ENCODE peak calls at places on chromosomes 12 and 14, in ten cellular contexts. P is suprapubic skin, D is endothelial cell of umbilical vein, X is transverse colon, M is prostate gland, O is HepG2, L is stomach, W is HCT116, C is breast epithelium, Q is GM12878. J is an unnamed sample.

GRCh38 chr14:76268013-76268376 is 107.9 kb upstream of the ESRRB start:
- DNase-seq in P (no peak), D (no peak), X (no peak), M (no peak), O (no peak), L (no peak), W (no peak), C (no peak), Q (no peak), J (peak; percentile 11)

GRCh38 chr12:106673151-106673550 is 90.3 kb downstream of the RFX4 start:
- DNase-seq in P (no peak), D (no peak), X (no peak), M (no peak), O (no peak), L (no peak), W (no peak), C (no peak), Q (no peak), J (no peak)

GRCh38 chr12:69423037-69423905 is 46.9 kb upstream of the FRS2 start:
- DNase-seq in P (no peak), D (no peak), X (no peak), M (no peak), O (no peak), L (no peak), W (no peak), C (no peak), Q (no peak), J (no peak)

GRCh38 chr14:58873228-58873953 is 235.6 kb downstream of the DACT1 start:
- DNase-seq in P (no peak), D (no peak), X (peak; percentile 66), M (no peak), O (no peak), L (no peak), W (no peak), C (no peak), Q (no peak), J (no peak)

GRCh38 chr14:94481468-94482131 is 5.6 kb upstream of the SERPINA9 start:
- DNase-seq in P (no peak), D (no peak), X (no peak), M (no peak), O (peak; percentile 74), L (no peak), W (no peak), C (no peak), Q (peak; percentile 61), J (no peak)

GRCh38 chr12:117028254-117028653 is 71.0 kb downstream of the TESC start:
- DNase-seq in P (no peak), D (no peak), X (no peak), M (no peak), O (no peak), L (peak; percentile 40), W (no peak), C (no peak), Q (no peak), J (no peak)

GRCh38 chr12:86249276-86249675 is 6.9 kb downstream of the MGAT4C start:
- DNase-seq in P (no peak), D (no peak), X (no peak), M (no peak), O (no peak), L (no peak), W (no peak), C (no peak), Q (no peak), J (no peak)

GRCh38 chr12:104740668-104741067 is 217.4 kb downstream of the SLC41A2 start:
- DNase-seq in P (no peak), D (no peak), X (peak; percentile 41), M (no peak), O (no peak), L (no peak), W (no peak), C (no peak), Q (peak; percentile 87), J (no peak)

GRCh38 chr14:60164717-60165546 is at the start of gene DHRS7:
- DNase-seq in P (peak; percentile 85), D (peak; percentile 82), X (peak; percentile 86), M (peak; percentile 86), O (peak; percentile 62), L (peak; percentile 85), W (peak; percentile 51), C (peak; percentile 77), Q (peak; percentile 53), J (no peak)

GRCh38 chr14:32224731-32225377 is 21.8 kb upstream of the RNU6-8 start:
- DNase-seq in P (no peak), D (peak; percentile 6), X (no peak), M (no peak), O (peak; percentile 68), L (no peak), W (no peak), C (no peak), Q (no peak), J (no peak)

GRCh38 chr14:37591311-37591940 is 3.6 kb downstream of the FOXA1 start:
- DNase-seq in P (no peak), D (no peak), X (peak; percentile 51), M (peak; percentile 79), O (no peak), L (peak; percentile 65), W (no peak), C (no peak), Q (no peak), J (no peak)

GRCh38 chr12:75986001-75986739 is 45.4 kb downstream of the PHLDA1 start:
- DNase-seq in P (no peak), D (no peak), X (no peak), M (no peak), O (peak; percentile 44), L (no peak), W (no peak), C (no peak), Q (no peak), J (no peak)
- TF ChIP-seq POLR2A in P (no peak), D (no peak), X (no peak), M (no peak), O (no peak), L (no peak), W (no peak), C (no peak), Q (no peak), J (no peak)

DNA sequence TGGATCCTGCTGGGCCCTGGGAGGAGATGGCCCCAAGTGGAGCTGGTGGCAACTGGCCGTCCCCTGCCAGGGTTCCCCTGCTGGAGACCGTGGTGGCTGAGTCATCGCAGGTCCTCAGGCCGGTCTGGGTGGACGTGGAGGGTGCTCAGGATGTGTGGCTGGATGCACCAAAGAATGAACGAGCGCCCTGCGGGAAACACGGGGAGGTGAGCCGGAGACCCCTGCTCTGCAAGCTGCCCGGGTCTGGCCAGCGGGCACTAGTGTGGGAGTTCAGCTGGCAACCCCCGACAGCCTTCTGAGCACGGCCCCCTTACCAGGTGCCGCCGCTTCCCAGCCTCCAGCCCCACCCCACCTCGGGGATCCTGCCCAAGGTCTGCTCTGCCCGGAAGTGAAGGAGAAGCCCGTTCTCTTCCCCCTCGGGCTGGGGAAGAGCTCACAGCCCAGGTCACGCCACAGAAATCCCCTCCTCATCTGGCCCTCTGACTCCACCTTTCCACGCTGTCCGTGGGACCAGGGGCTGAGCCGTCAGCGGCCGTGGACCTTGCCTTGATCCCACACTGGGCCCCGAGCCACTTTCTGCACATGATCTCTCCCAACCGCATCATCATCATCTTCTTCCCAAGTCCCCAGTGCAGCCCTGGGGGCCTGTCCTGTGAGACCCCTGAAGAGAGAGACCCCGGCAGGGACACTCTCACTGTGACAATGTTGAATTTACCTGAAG is 165.5 kb downstream of the KIF26A start:
- DNase-seq in P (no peak), D (no peak), X (no peak), M (no peak), O (no peak), L (no peak), W (no peak), C (no peak), Q (no peak), J (no peak)
- TF ChIP-seq POLR2AphosphoS5 in P (no peak), D (no peak), X (no peak), M (no peak), O (no peak), L (no peak), W (no peak), C (no peak), Q (no peak), J (no peak)

DNA sequence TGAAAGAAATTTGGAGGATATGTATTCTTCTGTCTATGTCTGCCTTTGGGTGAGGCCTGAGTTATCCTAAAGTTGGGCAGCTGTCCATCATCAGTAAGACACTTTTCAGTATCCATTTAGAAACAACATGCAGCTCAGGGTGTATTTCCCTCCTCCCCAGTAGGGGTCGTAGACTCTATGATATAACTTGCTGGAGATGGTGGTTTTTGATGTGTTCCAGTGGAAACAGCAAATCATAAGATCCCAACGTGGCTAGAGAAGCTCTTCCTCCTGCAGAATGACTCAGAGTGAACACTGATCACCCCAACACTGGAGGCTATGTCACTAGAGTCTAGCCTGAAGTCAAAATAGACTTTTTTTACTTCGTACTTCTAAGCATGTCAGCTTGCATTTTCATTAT is 331.6 kb upstream of the STXBP6 start:
- DNase-seq in P (no peak), D (peak; percentile 59), X (no peak), M (no peak), O (peak; percentile 41), L (no peak), W (no peak), C (no peak), Q (no peak), J (no peak)
- TF ChIP-seq CTCF in P (no peak), D (peak; percentile 52), X (no peak), M (no peak), O (peak; percentile 62), L (no peak), W (no peak), C (no peak), Q (peak; percentile 15), J (no peak)

GRCh38 chr14:104746951-104747481 is 5.9 kb upstream of the SIVA1 start:
- DNase-seq in P (no peak), D (no peak), X (peak; percentile 58), M (peak; percentile 86), O (no peak), L (peak; percentile 81), W (no peak), C (no peak), Q (no peak), J (no peak)

GRCh38 chr14:104747876-104748275 is 5.1 kb upstream of the SIVA1 start:
- DNase-seq in P (no peak), D (no peak), X (no peak), M (no peak), O (no peak), L (no peak), W (no peak), C (no peak), Q (no peak), J (no peak)

GRCh38 chr14:104750658-104751057 is 2.3 kb upstream of the SIVA1 start:
- DNase-seq in P (no peak), D (no peak), X (no peak), M (no peak), O (peak; percentile 34), L (no peak), W (no peak), C (no peak), Q (no peak), J (no peak)

GRCh38 chr14:104749958-104750529 is 2.9 kb upstream of the SIVA1 start:
- DNase-seq in P (no peak), D (no peak), X (no peak), M (no peak), O (no peak), L (no peak), W (no peak), C (no peak), Q (no peak), J (no peak)

DNA sequence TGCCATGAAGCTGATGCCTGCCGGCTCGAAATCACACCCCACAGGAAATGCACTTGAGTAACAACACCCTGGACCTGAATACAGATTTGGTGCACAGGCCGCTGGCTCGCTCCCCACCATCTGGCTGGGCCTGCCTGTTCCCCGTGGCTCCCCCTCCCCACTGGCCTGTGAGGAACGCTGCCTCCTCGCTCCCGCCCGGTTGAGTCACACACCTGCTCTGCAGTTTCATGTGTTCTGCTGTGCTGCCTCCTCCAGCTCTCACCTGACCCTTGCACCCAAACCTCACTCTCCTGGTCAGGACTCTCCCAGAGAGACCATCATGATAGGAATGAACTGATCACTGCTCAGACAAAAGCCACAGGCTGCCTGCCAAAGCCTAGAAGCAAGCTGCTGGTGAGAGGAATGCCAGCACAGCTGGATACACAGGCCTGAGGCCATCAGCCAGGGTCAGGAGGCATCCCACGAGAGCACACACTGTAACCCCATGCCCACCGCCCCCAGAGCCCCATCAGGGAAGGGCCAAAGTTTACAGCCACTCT is 3.8 kb upstream of the SIVA1 start:
- DNase-seq in P (no peak), D (no peak), X (peak; percentile 68), M (peak; percentile 42), O (peak; percentile 88), L (no peak), W (no peak), C (no peak), Q (no peak), J (no peak)
- TF ChIP-seq POLR2A in P (no peak), D (no peak), X (no peak), M (peak; percentile 25), O (peak; percentile 65), L (no peak), W (no peak), C (no peak), Q (no peak), J (no peak)